ENCODE peak calls at places on chromosomes 12 and 14, in four cellular contexts. G is IMR-90, U is uterus, T is A549. E is an unnamed sample.

GRCh38 chr14:62743569-62743968 is 301.7 kb downstream of the KCNH5 start:
- DNase-seq in U (no peak), G (no peak), T (no peak), E (no peak)

GRCh38 chr14:24437020-24437735 is 5.4 kb downstream of the SDR39U1 start:
- DNase-seq in U (no peak), T (no peak), G (no peak), E (no peak)

GRCh38 chr14:94882401-94882800 is 112.5 kb upstream of the GSC start:
- DNase-seq in U (no peak), T (no peak), G (no peak), E (no peak)

GRCh38 chr12:79420146-79420618 is 270.6 kb downstream of the PAWR start:
- DNase-seq in T (peak), U (no peak), G (peak), E (no peak)

GRCh38 chr12:30515351-30515750 is 180.3 kb downstream of the IPO8 start:
- DNase-seq in T (no peak), G (no peak), U (no peak), E (no peak)

GRCh38 chr12:39127401-39127800 is 222.0 kb upstream of the CPNE8 start:
- DNase-seq in U (no peak), G (no peak), T (peak), E (no peak)

GRCh38 chr12:16246264-16246663 is 31.2 kb downstream of the SLC15A5 start:
- DNase-seq in U (no peak), G (no peak), T (no peak), E (no peak)

GRCh38 chr12:105444809-105445102 is 114.3 kb downstream of the C12orf75 start:
- DNase-seq in U (no peak), G (peak), T (no peak), E (no peak)

GRCh38 chr14:99131632-99132271 is 140.2 kb downstream of the BCL11B start:
- DNase-seq in U (no peak), T (no peak), G (no peak), E (peak)

GRCh38 chr12:43807361-43807760 is 1.2 kb upstream of the TWF1 start:
- DNase-seq in T (no peak), G (no peak), U (no peak), E (no peak)

GRCh38 chr12:2853626-2854025 is 3.2 kb downstream of the TEX52 start:
- DNase-seq in T (peak), G (peak), U (peak), E (peak)

GRCh38 chr14:38056270-38056669 is 151.4 kb upstream of the SSTR1 start:
- DNase-seq in T (no peak), G (no peak), U (no peak), E (no peak)

GRCh38 chr12:99005601-99006000 is 360.5 kb downstream of the APAF1 start:
- DNase-seq in G (no peak), U (no peak), T (no peak), E (no peak)

GRCh38 chr14:104224516-104225281 is 86.3 kb downstream of the KIF26A start:
- DNase-seq in U (no peak), T (peak), G (no peak), E (no peak)
- TF ChIP-seq POLR2A in U (no peak), T (no peak), G (no peak), E (no peak)

GRCh38 chr12:26530461-26530860 is 302.5 kb downstream of the ITPR2 start:
- DNase-seq in G (no peak), U (no peak), T (no peak), E (no peak)
- TF ChIP-seq CTCF in G (no peak), U (no peak), T (no peak), E (no peak)

GRCh38 chr14:90253826-90254225 is 2.5 kb upstream of the PSMC1 start:
- DNase-seq in T (no peak), U (no peak), G (no peak), E (no peak)

GRCh38 chr14:90256354-90257131 is at the start of gene PSMC1:
- DNase-seq in T (peak), U (peak), G (peak), E (peak)
- TF ChIP-seq POLR2A in T (peak), U (no peak), G (peak), E (no peak)

DNA sequence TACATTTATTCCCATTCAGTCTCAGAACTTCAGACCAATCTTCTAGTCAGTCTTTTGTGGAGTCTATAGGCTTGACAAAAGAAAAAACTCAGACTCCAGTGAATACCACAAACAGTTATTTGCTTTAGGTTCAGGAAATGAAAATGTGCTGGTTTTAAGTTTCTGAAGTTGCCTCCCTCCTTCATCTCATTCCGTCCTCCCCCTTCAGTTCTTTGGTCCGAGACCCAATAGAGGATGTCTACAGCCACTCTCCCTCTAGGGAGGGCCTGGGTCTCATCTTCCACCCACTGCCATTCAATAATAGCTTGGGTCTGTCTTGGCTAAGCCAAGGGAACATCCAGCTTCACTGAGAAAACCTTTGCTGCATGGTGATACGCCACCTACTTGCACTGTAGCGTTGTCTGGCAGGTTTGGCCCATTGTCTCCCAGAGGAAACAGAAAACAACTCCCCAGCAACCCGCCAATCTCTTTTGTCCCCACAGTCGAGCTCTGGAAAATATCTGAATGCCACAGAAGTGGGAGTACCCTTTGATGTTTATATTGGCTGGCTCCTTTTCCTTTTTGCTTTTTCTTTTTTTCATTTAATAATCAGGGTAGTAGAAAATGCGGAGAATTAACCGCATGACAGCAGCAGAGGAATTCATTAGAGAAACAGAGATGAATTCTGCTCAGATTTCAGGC is 380.0 kb downstream of the RAD51B start:
- DNase-seq in T (no peak), U (peak), G (no peak), E (peak)
- TF ChIP-seq CTCF in T (no peak), U (peak), G (no peak), E (no peak)

GRCh38 chr14:91509083-91509877 is 830 bp downstream of the PPP4R3A start:
- DNase-seq in G (no peak), T (peak), U (peak), E (peak)
- TF ChIP-seq POLR2A in G (no peak), T (no peak), U (no peak), E (no peak)

DNA sequence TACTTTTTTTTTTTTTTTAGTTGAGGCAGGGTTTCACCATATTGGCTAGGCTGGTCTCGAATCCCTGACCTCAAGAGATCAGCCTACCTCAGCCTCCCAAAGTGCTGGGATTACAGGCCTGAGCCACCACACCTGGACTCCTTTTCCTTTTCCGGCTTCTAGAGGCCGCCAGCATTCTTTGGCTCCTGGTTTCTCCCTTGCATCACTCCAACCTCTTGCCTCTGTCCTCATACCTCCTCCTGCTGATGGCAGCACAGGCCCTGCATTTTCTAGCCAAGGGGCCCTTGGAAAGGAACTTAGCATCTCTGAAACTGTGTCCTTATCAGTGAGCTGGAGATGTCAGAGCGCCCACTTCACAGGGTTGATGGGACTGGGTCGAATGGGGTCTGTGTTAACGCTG is 53.3 kb downstream of the MAP1LC3B2 start:
- DNase-seq in T (no peak), U (no peak), G (no peak), E (no peak)
- TF ChIP-seq CTCF in T (no peak), U (no peak), G (no peak), E (no peak)

GRCh38 chr12:4270670-4271432 is 2.7 kb upstream of the CCND2 start:
- DNase-seq in G (no peak), U (peak), T (no peak), E (peak)

GRCh38 chr12:4270016-4270669 is 3.4 kb upstream of the CCND2 start:
- DNase-seq in G (no peak), T (no peak), U (no peak), E (no peak)

GRCh38 chr12:4272014-4272975 is 1.3 kb upstream of the CCND2 start:
- DNase-seq in G (peak), T (no peak), U (peak), E (peak)

GRCh38 chr12:4272976-4273650 is 449 bp upstream of the CCND2 start:
- DNase-seq in G (no peak), U (no peak), T (no peak), E (no peak)

GRCh38 chr12:4271433-4272013 is 2.0 kb upstream of the CCND2 start:
- DNase-seq in T (no peak), G (no peak), U (no peak), E (peak)
- TF ChIP-seq POLR2A in T (no peak), G (no peak), U (no peak), E (no peak)

DNA sequence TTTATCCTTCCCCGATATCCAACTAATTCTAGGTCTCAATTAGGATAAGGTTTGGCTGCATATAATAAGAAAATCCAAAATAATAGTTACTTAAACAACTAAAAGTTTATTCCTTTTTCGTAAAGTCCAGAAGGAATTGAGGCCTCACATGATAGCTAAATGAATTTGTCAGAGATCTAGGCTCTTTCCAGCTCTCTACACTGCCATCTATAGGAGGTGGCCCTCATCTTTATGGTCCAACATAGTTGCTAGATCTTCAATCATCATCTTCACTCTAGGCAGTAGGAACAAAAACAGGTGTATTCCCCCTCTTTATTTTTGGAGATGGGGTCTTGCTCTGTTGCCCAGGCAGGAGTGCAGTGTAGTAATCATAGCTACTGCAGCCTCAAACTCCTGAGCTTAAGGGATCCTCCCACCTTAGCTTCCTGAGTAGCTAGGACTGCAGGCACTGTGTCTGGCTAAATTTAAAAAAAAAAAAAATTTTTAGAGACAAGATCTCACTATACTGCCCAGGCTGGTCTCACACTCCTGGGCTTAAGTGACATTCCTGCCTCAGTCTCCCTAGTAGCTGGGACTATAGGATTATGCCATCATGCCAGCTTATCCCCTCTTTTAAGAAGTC is 46.5 kb upstream of the SAV1 start:
- DNase-seq in G (peak), U (no peak), T (no peak), E (no peak)
- TF ChIP-seq CTCF in G (peak), U (peak), T (peak), E (no peak)

E was measured in lower leg skin.